ENCODE peak calls at places on chromosome 18, in seven cellular contexts. D is stomach, F is HepG2, L is breast epithelium, Q is heart left ventricle, Z is astrocyte of the spinal cord, X is nephron progenitor cell. E is an unnamed sample.
A peak's percentile ranks its signal among the peaks of the same experiment; 100 is the strongest.

GRCh38 chr18:58373486-58373885 is 255.4 kb downstream of the ALPK2 start:
- DNase-seq in Z (no peak), F (no peak), D (no peak), X (no peak), L (no peak), Q (no peak), E (no peak)

GRCh38 chr18:934518-935123 is 29.9 kb downstream of the ADCYAP1 start:
- DNase-seq in X (no peak), D (no peak), Z (no peak), F (no peak), Q (no peak), L (no peak), E (no peak)

GRCh38 chr18:59767732-59768131 is 70.5 kb upstream of the CCBE1 start:
- DNase-seq in L (no peak), X (no peak), Z (peak; percentile 16), Q (no peak), F (no peak), D (no peak), E (no peak)

GRCh38 chr18:52888014-52888413 is 548.0 kb downstream of the DCC start:
- DNase-seq in Q (no peak), L (no peak), X (no peak), Z (no peak), D (no peak), F (no peak), E (no peak)

GRCh38 chr18:47756364-47757016 is 174.0 kb downstream of the SMAD2 start:
- DNase-seq in Q (peak; percentile 28), F (peak; percentile 46), X (peak; percentile 84), D (peak; percentile 74), Z (peak; percentile 44), L (no peak), E (peak; percentile 76)

GRCh38 chr18:5463390-5463789 is 80.4 kb downstream of the EPB41L3 start:
- DNase-seq in D (no peak), Z (peak; percentile 83), F (no peak), L (peak; percentile 18), X (no peak), Q (peak; percentile 46), E (no peak)

GRCh38 chr18:24136967-24137373 is 1.9 kb upstream of the CABYR start:
- DNase-seq in X (no peak), L (no peak), Q (no peak), Z (no peak), F (no peak), D (no peak), E (no peak)

GRCh38 chr18:75129717-75130477 is 79.0 kb downstream of the PTGR3 start:
- DNase-seq in D (no peak), X (no peak), F (no peak), L (no peak), Z (no peak), Q (no peak), E (no peak)

GRCh38 chr18:75694292-75694691 is 266.8 kb upstream of the SMIM21 start:
- DNase-seq in L (no peak), D (no peak), Q (no peak), Z (no peak), X (no peak), F (no peak), E (no peak)

GRCh38 chr18:3867252-3867651 is 417.3 kb downstream of the TGIF1 start:
- DNase-seq in Z (no peak), X (no peak), Q (no peak), L (no peak), D (no peak), F (no peak), E (no peak)

GRCh38 chr18:44729631-44730101 is 49.0 kb downstream of the SETBP1 start:
- DNase-seq in Q (no peak), F (no peak), D (no peak), X (no peak), L (no peak), Z (peak; percentile 86), E (no peak)

GRCh38 chr18:5284808-5285207 is 10.7 kb downstream of the ZBTB14 start:
- DNase-seq in F (no peak), Z (no peak), L (no peak), Q (no peak), X (no peak), D (no peak), E (no peak)

GRCh38 chr18:55047546-55047945 is 88.3 kb upstream of the CCDC68 start:
- DNase-seq in D (no peak), Q (no peak), Z (no peak), F (no peak), L (no peak), X (no peak), E (no peak)

GRCh38 chr18:68494802-68495560 is 219.9 kb downstream of the TMX3 start:
- DNase-seq in D (no peak), Q (no peak), F (no peak), L (no peak), X (no peak), Z (peak; percentile 91), E (no peak)

GRCh38 chr18:78511666-78512065 is 468.0 kb upstream of the SALL3 start:
- DNase-seq in D (no peak), X (no peak), Q (no peak), F (no peak), Z (no peak), L (no peak), E (peak; percentile 50)

GRCh38 chr18:58580623-58581022 is 48.3 kb downstream of the ALPK2 start:
- DNase-seq in D (no peak), X (no peak), L (no peak), Q (no peak), F (no peak), Z (peak; percentile 80), E (no peak)

GRCh38 chr18:64717026-64717425 is 568.1 kb upstream of the LINC00305 start:
- DNase-seq in Z (no peak), Q (no peak), D (no peak), L (no peak), F (no peak), X (no peak), E (no peak)

GRCh38 chr18:79903787-79904356 is 47.6 kb downstream of the SLC66A2 start:
- DNase-seq in Z (no peak), F (no peak), Q (no peak), X (no peak), L (peak; percentile 14), D (no peak), E (no peak)

GRCh38 chr18:34697233-34697632 is 12.9 kb upstream of the DTNA start:
- DNase-seq in L (no peak), Q (no peak), Z (peak; percentile 12), D (no peak), X (no peak), F (peak; percentile 14), E (no peak)

GRCh38 chr18:34121157-34121807 is 103.4 kb downstream of the NOL4 start:
- DNase-seq in L (no peak), F (peak; percentile 44), Q (no peak), X (no peak), D (no peak), Z (peak; percentile 67), E (no peak)

GRCh38 chr18:46868171-46868921 is 49.0 kb downstream of the PIAS2 start:
- DNase-seq in X (no peak), D (no peak), F (no peak), Z (no peak), L (no peak), Q (no peak), E (no peak)

GRCh38 chr18:36843784-36844183 is 14.9 kb downstream of the KIAA1328 start:
- DNase-seq in Q (no peak), X (no peak), F (no peak), D (no peak), Z (no peak), L (no peak), E (no peak)

GRCh38 chr18:49048361-49048760 is 97.6 kb upstream of the SMAD7 start:
- DNase-seq in Z (peak; percentile 58), X (no peak), Q (no peak), D (no peak), F (no peak), L (no peak), E (no peak)

GRCh38 chr18:77068890-77069312 is 63.7 kb downstream of the MBP start:
- DNase-seq in Q (no peak), L (no peak), F (no peak), X (no peak), Z (peak; percentile 40), D (no peak), E (no peak)
- TF ChIP-seq CTCF in Q (no peak), L (no peak), F (no peak), X (no peak), Z (peak; percentile 33), D (no peak), E (peak; percentile 10)

DNA sequence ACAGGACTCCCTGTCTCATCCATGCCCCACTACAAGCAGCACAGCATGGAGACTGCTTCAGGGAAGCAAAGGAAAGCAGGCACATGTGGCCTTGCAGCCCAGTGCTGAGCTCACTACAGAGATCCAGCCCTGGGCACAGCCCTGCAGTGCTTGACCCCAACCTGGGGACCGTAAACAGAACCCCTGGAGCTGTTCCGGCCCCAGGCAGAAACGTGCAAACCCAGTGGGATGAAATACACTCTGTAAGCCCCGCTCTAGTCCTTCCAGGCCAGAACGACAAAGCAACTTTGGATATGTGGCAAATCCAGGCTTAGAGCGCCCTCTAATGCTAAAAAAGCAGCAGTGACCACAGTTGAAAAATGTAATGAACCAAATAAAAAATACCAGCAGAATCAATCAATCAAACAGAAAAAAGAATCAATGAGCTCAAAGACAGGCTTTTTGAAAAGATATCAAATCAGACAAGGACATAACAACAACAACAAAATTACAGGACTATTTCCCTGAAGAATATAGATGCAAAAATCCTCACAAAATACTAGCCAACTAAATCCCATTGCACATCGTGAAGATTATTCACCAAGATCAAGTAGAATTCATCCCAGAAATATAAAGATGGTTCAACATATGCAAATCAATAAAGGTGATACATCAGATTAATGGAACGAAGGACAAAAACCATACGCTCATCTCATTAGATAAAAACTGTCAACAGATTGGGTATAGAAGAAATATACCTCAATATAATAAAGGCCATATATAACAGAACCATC is 45.6 kb downstream of the ZNF519 start:
- DNase-seq in X (peak; percentile 29), D (no peak), Q (no peak), F (peak; percentile 50), Z (peak; percentile 42), L (no peak), E (no peak)
- TF ChIP-seq CTCF in X (peak; percentile 69), D (no peak), Q (peak; percentile 64), F (peak; percentile 82), Z (peak; percentile 78), L (no peak), E (peak; percentile 85)

GRCh38 chr18:13625843-13626543 is 100.4 kb downstream of the FAM210A start:
- DNase-seq in Z (no peak), D (no peak), X (no peak), F (no peak), Q (no peak), L (no peak), E (no peak)
- TF ChIP-seq CTCF in Z (no peak), D (no peak), X (no peak), F (no peak), Q (no peak), L (no peak), E (no peak)

GRCh38 chr18:30387401-30387800 is 655.1 kb downstream of the DSC3 start:
- DNase-seq in D (no peak), L (no peak), Z (no peak), F (no peak), X (no peak), Q (no peak), E (no peak)
- TF ChIP-seq CTCF in D (no peak), L (no peak), Z (no peak), F (no peak), X (no peak), Q (no peak), E (no peak)

GRCh38 chr18:26159353-26159752 is 25.7 kb downstream of the PSMA8 start:
- DNase-seq in X (no peak), Q (no peak), Z (no peak), D (no peak), L (no peak), F (no peak), E (no peak)
- TF ChIP-seq CTCF in X (no peak), Q (peak; percentile 23), Z (peak; percentile 3), D (no peak), L (no peak), F (no peak), E (peak; percentile 52)

GRCh38 chr18:56383349-56383748 is 255.0 kb downstream of the TXNL1 start:
- DNase-seq in X (no peak), Q (no peak), L (no peak), F (no peak), D (no peak), Z (no peak), E (no peak)
- TF ChIP-seq CTCF in X (no peak), Q (no peak), L (no peak), F (no peak), D (no peak), Z (no peak), E (no peak)